ENCODE peak calls at places on chromosomes 2 and 18, in six cellular contexts. F, C, H, L, J and K are unnamed samples.

GRCh38 chr18:68714356-68714706 is 577 bp downstream of the TMX3 start:
- DNase-seq in F (no peak), C (no peak), H (no peak), L (no peak), J (no peak), K (peak; percentile 10)

GRCh38 chr2:134226561-134226960 is 27.3 kb upstream of the MGAT5 start:
- DNase-seq in F (no peak), C (no peak), H (no peak), L (no peak), J (no peak), K (no peak)

GRCh38 chr2:206250041-206250897 is 24.2 kb upstream of the ZDBF2 start:
- DNase-seq in F (no peak), C (no peak), H (no peak), L (no peak), J (no peak), K (no peak)

GRCh38 chr2:26001743-26002341 is 19.5 kb upstream of the KIF3C start:
- DNase-seq in F (no peak), C (no peak), H (no peak), L (no peak), J (no peak), K (no peak)

GRCh38 chr2:5839563-5839962 is 147.4 kb downstream of the SOX11 start:
- DNase-seq in F (no peak), C (no peak), H (no peak), L (no peak), J (no peak), K (no peak)

GRCh38 chr2:113357071-113357470 is 78.3 kb upstream of the PAX8 start:
- DNase-seq in F (no peak), C (no peak), H (no peak), L (no peak), J (no peak), K (no peak)

GRCh38 chr18:54392621-54393023 is 34.9 kb downstream of the C18orf54 start:
- DNase-seq in F (no peak), C (peak; percentile 0), H (no peak), L (peak; percentile 35), J (peak; percentile 69), K (no peak)

GRCh38 chr2:15299904-15300528 is 261.1 kb downstream of the NBAS start:
- DNase-seq in F (no peak), C (no peak), H (no peak), L (no peak), J (no peak), K (no peak)

GRCh38 chr2:39488450-39488849 is 51.4 kb upstream of the MAP4K3 start:
- DNase-seq in F (no peak), C (no peak), H (no peak), L (no peak), J (peak; percentile 23), K (no peak)

GRCh38 chr2:44804406-44805235 is 136.9 kb upstream of the SIX3 start:
- DNase-seq in F (no peak), C (no peak), H (no peak), L (no peak), J (no peak), K (no peak)

GRCh38 chr18:46588971-46589660 is 67.9 kb downstream of the LOXHD1 start:
- DNase-seq in F (no peak), C (no peak), H (no peak), L (no peak), J (no peak), K (no peak)

GRCh38 chr2:190782264-190782663 is 98.4 kb upstream of the GLS start:
- DNase-seq in F (no peak), C (no peak), H (no peak), L (no peak), J (no peak), K (no peak)

GRCh38 chr2:26457695-26458364 is 20.1 kb downstream of the OTOF start:
- DNase-seq in F (peak; percentile 2), C (no peak), H (no peak), L (no peak), J (no peak), K (no peak)

GRCh38 chr2:172465417-172466334 is 38.3 kb downstream of the ITGA6 start:
- DNase-seq in F (peak; percentile 78), C (peak; percentile 48), H (peak; percentile 58), L (peak; percentile 22), J (peak; percentile 87), K (no peak)

GRCh38 chr2:7962191-7962590 is 719.7 kb upstream of the ID2 start:
- DNase-seq in F (no peak), C (no peak), H (no peak), L (no peak), J (no peak), K (no peak)

GRCh38 chr18:56186319-56186718 is 452.1 kb downstream of the TXNL1 start:
- DNase-seq in F (no peak), C (no peak), H (no peak), L (no peak), J (no peak), K (no peak)

GRCh38 chr2:240250150-240250984 is 109.9 kb upstream of the OTOS start:
- DNase-seq in F (peak; percentile 23), C (no peak), H (no peak), L (no peak), J (no peak), K (no peak)

GRCh38 chr2:96264656-96265348 is 995 bp downstream of the TMEM127 start:
- DNase-seq in F (peak; percentile 48), C (peak; percentile 22), H (no peak), L (no peak), J (no peak), K (peak; percentile 41)

GRCh38 chr18:50924372-50924771 is 43.5 kb upstream of the ELAC1 start:
- DNase-seq in F (no peak), C (no peak), H (no peak), L (no peak), J (no peak), K (no peak)

GRCh38 chr2:32611366-32611765 is 16.5 kb upstream of the TTC27 start:
- DNase-seq in F (no peak), C (no peak), H (no peak), L (no peak), J (no peak), K (no peak)

GRCh38 chr2:122755281-122755780 is 999.9 kb downstream of the TSN start:
- DNase-seq in F (no peak), C (no peak), H (no peak), L (no peak), J (no peak), K (no peak)

GRCh38 chr2:167914969-167915368 is 332.4 kb downstream of the STK39 start:
- DNase-seq in F (no peak), C (no peak), H (no peak), L (no peak), J (no peak), K (no peak)

GRCh38 chr2:43088148-43089073 is 138.0 kb downstream of the ZFP36L2 start:
- DNase-seq in F (no peak), C (no peak), H (no peak), L (no peak), J (no peak), K (no peak)

GRCh38 chr18:77069931-77070330 is 62.7 kb downstream of the MBP start:
- DNase-seq in F (no peak), C (no peak), H (no peak), L (no peak), J (no peak), K (no peak)

GRCh38 chr2:12113364-12113763 is 366.9 kb downstream of the LPIN1 start:
- DNase-seq in F (no peak), C (no peak), H (no peak), L (no peak), J (no peak), K (no peak)

GRCh38 chr2:231597627-231598026 is 5.0 kb downstream of the TEX44 start:
- DNase-seq in F (no peak), C (no peak), H (no peak), L (no peak), J (no peak), K (no peak)